ENCODE peak calls at places on chromosomes 7 and 10, in six cellular contexts. W is H1, J is GM12891, V is GM12878, R is K562, T is HepG2. P is an unnamed sample.

GRCh38 chr7:28778781-28779180 is 179.3 kb downstream of the TRIL start:
- DNase-seq in R (no peak), T (no peak), V (no peak), J (no peak), W (no peak), P (no peak)

GRCh38 chr7:116569737-116570136 is 44.9 kb downstream of the CAV1 start:
- DNase-seq in J (no peak), W (no peak), R (no peak), V (no peak), T (no peak), P (no peak)

GRCh38 chr7:109154748-109155147 is 585.1 kb downstream of the DNAJB9 start:
- DNase-seq in V (no peak), R (no peak), T (no peak), W (no peak), J (no peak), P (no peak)

GRCh38 chr10:22958338-22958737 is 30.5 kb downstream of the ARMC3 start:
- DNase-seq in T (no peak), V (no peak), J (no peak), R (no peak), W (no peak), P (no peak)

GRCh38 chr10:81978238-81978637 is 103.2 kb downstream of the NRG3 start:
- DNase-seq in J (no peak), R (no peak), V (no peak), T (peak), W (no peak), P (no peak)

GRCh38 chr7:102140952-102141370 is 145.7 kb upstream of the SH2B2 start:
- DNase-seq in J (no peak), T (no peak), W (no peak), V (peak), R (no peak), P (no peak)

GRCh38 chr7:1669954-1670893 is at the start of gene ELFN1:
- DNase-seq in J (no peak), W (peak), V (no peak), R (peak), T (no peak), P (no peak)

GRCh38 chr10:102770792-102771191 is 27.0 kb downstream of the WBP1L start:
- DNase-seq in J (no peak), V (no peak), T (peak), R (no peak), W (no peak), P (no peak)

GRCh38 chr10:12766222-12766621 is 235.3 kb downstream of the CCDC3 start:
- DNase-seq in W (no peak), T (no peak), V (no peak), R (no peak), J (no peak), P (no peak)

GRCh38 chr10:25028711-25029110 is 12.3 kb downstream of the THNSL1 start:
- DNase-seq in V (no peak), T (no peak), J (no peak), R (no peak), W (no peak), P (no peak)

GRCh38 chr7:46393142-46393541 is 472.1 kb upstream of the IGFBP3 start:
- DNase-seq in V (no peak), J (no peak), W (no peak), T (no peak), R (no peak), P (no peak)

GRCh38 chr10:133269367-133269766 is 7.3 kb downstream of the ADAM8 start:
- DNase-seq in T (no peak), R (no peak), W (no peak), V (no peak), J (no peak), P (no peak)

GRCh38 chr7:88027724-88028123 is 93.7 kb downstream of the ADAM22 start:
- DNase-seq in R (no peak), V (no peak), W (no peak), T (no peak), J (no peak), P (no peak)

GRCh38 chr7:107494315-107494751 is 24.5 kb downstream of the GPR22 start:
- DNase-seq in T (peak), J (no peak), R (no peak), V (no peak), W (no peak), P (no peak)

GRCh38 chr10:113552014-113552413 is 839 bp upstream of the HABP2 start:
- DNase-seq in W (no peak), R (no peak), J (no peak), V (no peak), T (no peak), P (no peak)

GRCh38 chr10:59336632-59337031 is 25.7 kb downstream of the FAM13C start:
- DNase-seq in J (no peak), R (no peak), T (no peak), W (no peak), V (no peak), P (no peak)

GRCh38 chr10:35089641-35090161 is 440 bp downstream of the CUL2 start:
- DNase-seq in J (peak), V (no peak), R (peak), W (no peak), T (no peak), P (peak)

GRCh38 chr7:317643-318405 is 27.9 kb downstream of the FOXL3 start:
- DNase-seq in J (no peak), V (no peak), R (no peak), W (no peak), T (no peak), P (no peak)

GRCh38 chr7:24505968-24506367 is 67.3 kb upstream of the PALS2 start:
- DNase-seq in J (no peak), W (no peak), V (no peak), R (no peak), T (no peak), P (no peak)

GRCh38 chr10:11386044-11386443 is 225.4 kb downstream of the USP6NL start:
- DNase-seq in T (no peak), W (no peak), V (no peak), J (no peak), R (no peak), P (no peak)

GRCh38 chr7:23247602-23248335 is 1.2 kb downstream of the GPNMB start:
- DNase-seq in W (no peak), T (no peak), J (peak), R (no peak), V (no peak), P (peak)

GRCh38 chr7:7710469-7710868 is 7.9 kb downstream of the RPA3 start:
- DNase-seq in W (no peak), V (no peak), J (no peak), T (no peak), R (no peak), P (no peak)

GRCh38 chr7:7706101-7706511 is 12.3 kb downstream of the RPA3 start:
- DNase-seq in W (no peak), J (no peak), R (no peak), V (peak), T (no peak), P (no peak)

GRCh38 chr7:7707756-7708310 is 10.6 kb downstream of the RPA3 start:
- DNase-seq in T (peak), J (no peak), V (no peak), W (peak), R (no peak), P (no peak)

GRCh38 chr7:7706556-7706955 is 11.9 kb downstream of the RPA3 start:
- DNase-seq in V (peak), W (no peak), J (no peak), T (no peak), R (no peak), P (no peak)

GRCh38 chr7:7709263-7709662 is 9.1 kb downstream of the RPA3 start:
- DNase-seq in T (no peak), W (peak), J (no peak), R (no peak), V (no peak), P (no peak)
- TF ChIP-seq POLR2A in T (no peak), W (no peak), J (no peak), R (no peak), V (no peak), P (no peak)

GRCh38 chr10:122554576-122554975 is 6.0 kb upstream of the DMBT1 start:
- DNase-seq in T (no peak), W (no peak), R (no peak), V (no peak), J (no peak), P (no peak)
- TF ChIP-seq POLR2AphosphoS5 in T (no peak), W (no peak), R (no peak), V (no peak), J (no peak), P (no peak)

GRCh38 chr10:49500420-49500819 is 38.5 kb downstream of the ERCC6 start:
- DNase-seq in J (no peak), V (no peak), R (no peak), W (no peak), T (no peak), P (no peak)
- TF ChIP-seq TAF1 in J (no peak), V (no peak), R (no peak), W (no peak), T (no peak), P (no peak)

GRCh38 chr10:4557469-4557868 is 268.5 kb upstream of the AKR1E2 start:
- DNase-seq in R (no peak), T (no peak), V (no peak), W (no peak), J (no peak), P (no peak)
- TF ChIP-seq POLR2A in R (no peak), T (no peak), V (no peak), W (no peak), J (no peak), P (no peak)

GRCh38 chr10:61900829-61901783 is at the start of gene ARID5B:
- DNase-seq in T (peak), V (no peak), W (no peak), R (peak), J (no peak), P (no peak)
- TF ChIP-seq POLR2AphosphoS5 in T (peak), V (peak), W (no peak), R (no peak), J (no peak), P (peak)